ENCODE peak calls at places on chromosomes 5 and 9, in nine cellular contexts. B is CD4-positive, alpha-beta memory T cell; J is IMR-90; H is WERI-Rb-1; N is fibroblast of villous mesenchyme; M is cardiac fibroblast; O is left ventricle myocardium inferior; V is aorta; D is pancreas. P is an unnamed sample.
A peak's percentile ranks its signal among the peaks of the same experiment; 100 is the strongest.

GRCh38 chr5:132063090-132063911 is 2.8 kb downstream of the IL3 start:
- DNase-seq in B (peak; percentile 64), J (peak; percentile 64), H (peak; percentile 85), N (peak; percentile 78), M (peak; percentile 80), O (peak; percentile 65), V (peak; percentile 81), D (peak; percentile 56), P (peak; percentile 81)

GRCh38 chr9:109114670-109115069 is 5.1 kb downstream of the TMEM245 start:
- DNase-seq in B (no peak), J (peak; percentile 66), H (no peak), N (peak; percentile 77), M (peak; percentile 72), O (no peak), V (no peak), D (no peak), P (peak; percentile 67)

GRCh38 chr5:159581502-159582249 is 251.4 kb upstream of the IL12B start:
- DNase-seq in B (no peak), J (peak; percentile 45), H (no peak), N (peak; percentile 3), M (peak; percentile 97), O (no peak), V (peak; percentile 53), D (peak; percentile 28), P (peak; percentile 76)

GRCh38 chr5:138275379-138275782 is 960 bp upstream of the GFRA3 start:
- DNase-seq in B (no peak), J (no peak), H (peak; percentile 14), N (peak; percentile 10), M (no peak), O (no peak), V (no peak), D (no peak), P (no peak)

GRCh38 chr5:14671414-14671813 is 6.9 kb downstream of the OTULIN start:
- DNase-seq in B (peak; percentile 21), J (peak; percentile 71), H (no peak), N (no peak), M (peak; percentile 55), O (no peak), V (no peak), D (no peak), P (peak; percentile 58)

GRCh38 chr9:95515272-95516113 is 1.3 kb downstream of the PTCH1 start:
- DNase-seq in B (peak; percentile 31), J (no peak), H (peak; percentile 72), N (no peak), M (no peak), O (no peak), V (no peak), D (no peak), P (no peak)

GRCh38 chr9:14165376-14166035 is 148.4 kb downstream of the NFIB start:
- DNase-seq in B (no peak), J (no peak), H (no peak), N (no peak), M (peak; percentile 37), O (no peak), V (no peak), D (no peak), P (no peak)

GRCh38 chr9:133584559-133585476 is 24.4 kb downstream of the FAM163B start:
- DNase-seq in B (no peak), J (no peak), H (no peak), N (no peak), M (no peak), O (no peak), V (no peak), D (no peak), P (peak; percentile 48)

DNA sequence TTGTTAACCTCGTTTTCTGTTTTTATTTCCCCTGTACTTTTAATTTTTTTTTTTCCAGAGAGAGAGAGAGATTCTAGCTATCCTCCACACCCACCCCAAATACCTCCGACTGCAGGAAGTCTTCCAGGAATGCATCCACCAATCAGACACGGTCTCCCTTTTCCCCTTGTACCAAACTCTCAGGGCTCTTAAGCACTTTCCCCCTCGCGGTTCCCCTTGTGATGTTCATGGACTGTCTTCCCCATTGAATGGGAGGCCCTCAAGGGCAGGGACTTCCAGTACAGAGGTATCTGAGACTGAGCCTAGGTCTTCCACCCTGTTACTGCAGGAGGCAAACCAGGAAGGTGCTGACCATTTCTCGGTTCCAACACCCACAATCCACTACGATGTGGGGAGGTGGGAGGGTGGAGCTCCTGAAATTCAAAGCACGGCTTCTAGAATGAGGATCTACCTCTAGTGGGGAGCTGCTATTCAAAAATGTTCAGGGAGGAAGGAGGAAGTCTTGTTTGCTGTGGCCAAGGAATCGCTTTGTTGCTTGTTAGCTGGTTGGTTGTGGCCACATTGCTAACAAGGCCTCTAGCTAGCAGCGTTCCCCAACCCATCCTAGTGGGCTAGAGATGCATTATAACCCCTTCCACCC is 37.5 kb upstream of the PTGS1 start:
- DNase-seq in B (no peak), J (no peak), H (no peak), N (no peak), M (no peak), O (no peak), V (no peak), D (no peak), P (no peak)
- H3K4me3 ChIP-seq in B (no peak overlapping the region), J (no peak overlapping the region), H (no peak overlapping the region), N (no peak overlapping the region), M (no peak overlapping the region), O (no peak overlapping the region), V (no peak overlapping the region), D (no peak overlapping the region), P (no peak overlapping the region)

GRCh38 chr5:11584008-11584407 is 320.2 kb downstream of the CTNND2 start:
- DNase-seq in B (no peak), J (no peak), H (no peak), N (peak; percentile 16), M (peak; percentile 0), O (no peak), V (no peak), D (no peak), P (no peak)

GRCh38 chr5:11590475-11590874 is 313.8 kb downstream of the CTNND2 start:
- DNase-seq in B (no peak), J (no peak), H (no peak), N (no peak), M (no peak), O (no peak), V (no peak), D (no peak), P (no peak)

GRCh38 chr5:11588803-11589202 is 315.4 kb downstream of the CTNND2 start:
- DNase-seq in B (no peak), J (no peak), H (no peak), N (no peak), M (no peak), O (no peak), V (no peak), D (no peak), P (no peak)
- H3K4me3 ChIP-seq in B (no peak overlapping the region), J (no peak overlapping the region), H (no peak overlapping the region), N (no peak overlapping the region), M (no peak overlapping the region), O (peak overlapping the region; percentile 1), V (no peak overlapping the region), D (no peak overlapping the region), P (no peak overlapping the region)

DNA sequence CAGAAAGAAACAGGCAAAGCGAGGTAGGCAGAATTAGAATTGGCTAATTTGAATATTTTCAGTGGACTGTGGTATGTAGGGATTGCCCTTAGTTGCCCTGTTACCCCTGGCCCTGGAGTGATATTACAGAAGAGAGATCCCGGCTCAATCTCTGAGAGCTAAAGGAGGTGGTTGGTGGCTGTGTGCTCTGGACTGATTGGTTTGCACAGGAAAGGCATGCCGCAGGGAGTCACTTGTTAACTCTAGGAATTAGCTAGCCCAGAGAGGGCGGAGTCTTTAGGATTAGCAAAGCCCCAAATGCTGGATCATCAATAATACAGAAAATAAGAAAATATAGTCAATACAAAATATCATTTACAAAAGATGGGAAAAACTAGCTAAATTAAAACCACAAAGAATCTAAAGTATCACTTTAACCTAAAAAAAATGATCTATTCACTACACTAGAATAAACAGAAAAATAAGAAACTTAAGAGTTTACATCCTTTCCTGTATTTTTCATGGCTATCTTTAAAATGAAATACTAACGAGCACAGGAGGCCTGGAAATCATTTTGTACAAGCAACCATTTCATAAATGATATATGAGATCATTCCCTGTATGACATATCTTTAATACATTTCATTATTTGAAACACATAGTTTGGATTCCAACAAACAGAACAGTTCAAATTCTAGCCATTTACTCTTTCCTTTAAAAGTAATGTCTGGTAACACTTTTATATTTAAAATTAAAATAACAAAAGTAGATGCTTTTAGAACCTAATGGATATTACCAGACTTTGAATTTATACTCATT is 71.1 kb downstream of the GNAQ start:
- DNase-seq in B (no peak), J (no peak), H (no peak), N (no peak), M (no peak), O (no peak), V (no peak), D (no peak), P (no peak)
- H3K4me3 ChIP-seq in B (no peak overlapping the region), J (no peak overlapping the region), H (no peak overlapping the region), N (no peak overlapping the region), M (no peak overlapping the region), O (no peak overlapping the region), V (no peak overlapping the region), D (no peak overlapping the region), P (no peak overlapping the region)

DNA sequence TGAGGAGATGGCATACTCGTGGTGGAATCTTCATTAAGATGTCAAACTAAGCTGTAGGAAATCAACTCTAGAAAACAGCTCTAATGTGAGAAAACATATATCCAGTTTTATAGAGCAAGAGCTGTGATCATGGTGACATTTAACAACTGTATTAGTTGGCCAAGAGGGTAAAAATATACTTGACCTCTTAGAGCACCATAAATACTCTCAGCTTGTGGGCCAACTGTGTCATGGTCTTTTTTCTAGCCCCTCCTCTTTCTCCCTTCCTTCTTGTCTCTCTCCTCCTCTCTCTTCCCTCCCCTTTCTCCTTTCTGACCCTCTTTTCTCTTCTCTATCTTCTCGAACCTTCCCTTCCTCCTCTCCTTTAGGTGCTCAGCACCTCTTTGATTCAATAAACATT is 54.7 kb downstream of the TMC1 start:
- DNase-seq in B (no peak), J (no peak), H (no peak), N (no peak), M (no peak), O (no peak), V (no peak), D (no peak), P (no peak)
- H3K4me3 ChIP-seq in B (no peak overlapping the region), J (no peak overlapping the region), H (no peak overlapping the region), N (no peak overlapping the region), M (no peak overlapping the region), O (peak overlapping the region; percentile 43), V (no peak overlapping the region), D (no peak overlapping the region), P (no peak overlapping the region)